ENCODE peak calls at places on chromosomes 16 and 17, in five cellular contexts. One of them, this sample, is unnamed.

GRCh38 chr16:79677799-79678525 is 77.4 kb upstream of the MAF start:
- DNase-seq in SK-MEL-5: no peak
- DNase-seq in D341Med: no peak
- DNase-seq in activated T-cell treated with anti-CD3 and anti-CD28 coated beads, Interleukin-2, amount 50 U/mL, for 72 hours: no peak
- DNase-seq in A673: no peak
- DNase-seq in this sample: no peak

GRCh38 chr17:21251611-21252010 is 1.6 kb downstream of the NATD1 start:
- DNase-seq in activated T-cell treated with anti-CD3 and anti-CD28 coated beads, Interleukin-2, amount 50 U/mL, for 72 hours: no peak
- DNase-seq in SK-MEL-5: no peak
- DNase-seq in D341Med: no peak
- DNase-seq in A673: no peak
- DNase-seq in this sample: no peak

GRCh38 chr17:57166803-57167202 is 81.8 kb downstream of the AKAP1 start:
- DNase-seq in A673: no peak
- DNase-seq in activated T-cell treated with anti-CD3 and anti-CD28 coated beads, Interleukin-2, amount 50 U/mL, for 72 hours: no peak
- DNase-seq in SK-MEL-5: no peak
- DNase-seq in D341Med: no peak
- DNase-seq in this sample: no peak

GRCh38 chr16:27220120-27220519 is 16.8 kb downstream of the KDM8 start:
- DNase-seq in A673: no peak
- DNase-seq in SK-MEL-5: no peak
- DNase-seq in D341Med: no peak
- DNase-seq in activated T-cell treated with anti-CD3 and anti-CD28 coated beads, Interleukin-2, amount 50 U/mL, for 72 hours: no peak
- DNase-seq in this sample: no peak

GRCh38 chr17:19943026-19943425 is 34.6 kb downstream of the AKAP10 start:
- DNase-seq in D341Med: no peak
- DNase-seq in A673: no peak
- DNase-seq in SK-MEL-5: no peak
- DNase-seq in activated T-cell treated with anti-CD3 and anti-CD28 coated beads, Interleukin-2, amount 50 U/mL, for 72 hours: no peak
- DNase-seq in this sample: no peak

GRCh38 chr16:67277999-67278772 is 1.1 kb upstream of the PLEKHG4 start:
- DNase-seq in D341Med: no peak
- DNase-seq in activated T-cell treated with anti-CD3 and anti-CD28 coated beads, Interleukin-2, amount 50 U/mL, for 72 hours: no peak
- DNase-seq in A673: no peak
- DNase-seq in SK-MEL-5: no peak
- DNase-seq in this sample: no peak

GRCh38 chr17:16986391-16986790 is 14.5 kb upstream of the TNFRSF13B start:
- DNase-seq in SK-MEL-5: no peak
- DNase-seq in D341Med: no peak
- DNase-seq in activated T-cell treated with anti-CD3 and anti-CD28 coated beads, Interleukin-2, amount 50 U/mL, for 72 hours: no peak
- DNase-seq in A673: peak; percentile 61
- DNase-seq in this sample: no peak

GRCh38 chr17:79084291-79085153 is 9.9 kb downstream of the ENGASE start:
- DNase-seq in SK-MEL-5: no peak
- DNase-seq in activated T-cell treated with anti-CD3 and anti-CD28 coated beads, Interleukin-2, amount 50 U/mL, for 72 hours: no peak
- DNase-seq in A673: no peak
- DNase-seq in D341Med: no peak
- DNase-seq in this sample: no peak

GRCh38 chr16:56611281-56611833 is 3.0 kb downstream of the MT2A start:
- DNase-seq in SK-MEL-5: no peak
- DNase-seq in activated T-cell treated with anti-CD3 and anti-CD28 coated beads, Interleukin-2, amount 50 U/mL, for 72 hours: no peak
- DNase-seq in D341Med: no peak
- DNase-seq in A673: no peak
- DNase-seq in this sample: no peak

GRCh38 chr16:69404275-69404805 is 18.5 kb upstream of the TERF2 start:
- DNase-seq in A673: peak; percentile 78
- DNase-seq in D341Med: no peak
- DNase-seq in SK-MEL-5: peak; percentile 83
- DNase-seq in activated T-cell treated with anti-CD3 and anti-CD28 coated beads, Interleukin-2, amount 50 U/mL, for 72 hours: no peak
- DNase-seq in this sample: no peak

GRCh38 chr17:8556074-8556473 is 74.5 kb downstream of the MYH10 start:
- DNase-seq in A673: no peak
- DNase-seq in SK-MEL-5: no peak
- DNase-seq in D341Med: no peak
- DNase-seq in activated T-cell treated with anti-CD3 and anti-CD28 coated beads, Interleukin-2, amount 50 U/mL, for 72 hours: no peak
- DNase-seq in this sample: no peak

GRCh38 chr17:38747385-38748328 is 479 bp downstream of the PCGF2 start:
- DNase-seq in activated T-cell treated with anti-CD3 and anti-CD28 coated beads, Interleukin-2, amount 50 U/mL, for 72 hours: no peak
- DNase-seq in A673: peak; percentile 37
- DNase-seq in D341Med: peak; percentile 87
- DNase-seq in SK-MEL-5: no peak
- DNase-seq in this sample: no peak

GRCh38 chr17:76567634-76568432 is 17.8 kb downstream of the ST6GALNAC2 start:
- DNase-seq in activated T-cell treated with anti-CD3 and anti-CD28 coated beads, Interleukin-2, amount 50 U/mL, for 72 hours: no peak
- DNase-seq in SK-MEL-5: peak; percentile 94
- DNase-seq in A673: no peak
- DNase-seq in D341Med: peak; percentile 47
- DNase-seq in this sample: no peak

GRCh38 chr17:1019451-1019850 is 22.5 kb downstream of the TIMM22 start:
- DNase-seq in A673: no peak
- DNase-seq in D341Med: no peak
- DNase-seq in activated T-cell treated with anti-CD3 and anti-CD28 coated beads, Interleukin-2, amount 50 U/mL, for 72 hours: no peak
- DNase-seq in SK-MEL-5: no peak
- DNase-seq in this sample: no peak

GRCh38 chr16:17101646-17102045 is 369.1 kb downstream of the XYLT1 start:
- DNase-seq in activated T-cell treated with anti-CD3 and anti-CD28 coated beads, Interleukin-2, amount 50 U/mL, for 72 hours: no peak
- DNase-seq in A673: no peak
- DNase-seq in D341Med: no peak
- DNase-seq in SK-MEL-5: peak; percentile 60
- DNase-seq in this sample: no peak

GRCh38 chr16:58009856-58010416 is 8.7 kb downstream of the USB1 start:
- DNase-seq in A673: no peak
- DNase-seq in activated T-cell treated with anti-CD3 and anti-CD28 coated beads, Interleukin-2, amount 50 U/mL, for 72 hours: no peak
- DNase-seq in D341Med: no peak
- DNase-seq in SK-MEL-5: no peak
- DNase-seq in this sample: no peak

GRCh38 chr17:50113624-50114320 is 16.2 kb downstream of the SAMD14 start:
- DNase-seq in activated T-cell treated with anti-CD3 and anti-CD28 coated beads, Interleukin-2, amount 50 U/mL, for 72 hours: no peak
- DNase-seq in A673: no peak
- DNase-seq in SK-MEL-5: no peak
- DNase-seq in D341Med: no peak
- DNase-seq in this sample: no peak

GRCh38 chr16:50831751-50832150 is 89.9 kb downstream of the CYLD start:
- DNase-seq in activated T-cell treated with anti-CD3 and anti-CD28 coated beads, Interleukin-2, amount 50 U/mL, for 72 hours: no peak
- DNase-seq in D341Med: no peak
- DNase-seq in A673: no peak
- DNase-seq in SK-MEL-5: no peak
- DNase-seq in this sample: no peak

GRCh38 chr17:27495460-27495859 is 39.2 kb downstream of the KSR1 start:
- DNase-seq in D341Med: no peak
- DNase-seq in SK-MEL-5: no peak
- DNase-seq in A673: no peak
- DNase-seq in activated T-cell treated with anti-CD3 and anti-CD28 coated beads, Interleukin-2, amount 50 U/mL, for 72 hours: no peak
- DNase-seq in this sample: no peak

GRCh38 chr16:54171855-54172537 is 114.6 kb downstream of the IRX3 start:
- DNase-seq in SK-MEL-5: no peak
- DNase-seq in D341Med: no peak
- DNase-seq in activated T-cell treated with anti-CD3 and anti-CD28 coated beads, Interleukin-2, amount 50 U/mL, for 72 hours: no peak
- DNase-seq in A673: peak; percentile 16
- DNase-seq in this sample: no peak

GRCh38 chr16:23739516-23739915 is 15.3 kb upstream of the CHP2 start:
- DNase-seq in SK-MEL-5: no peak
- DNase-seq in A673: no peak
- DNase-seq in activated T-cell treated with anti-CD3 and anti-CD28 coated beads, Interleukin-2, amount 50 U/mL, for 72 hours: no peak
- DNase-seq in D341Med: no peak
- DNase-seq in this sample: no peak

GRCh38 chr16:68267612-68268405 is 3.5 kb downstream of the SLC7A6 start:
- DNase-seq in D341Med: no peak
- DNase-seq in activated T-cell treated with anti-CD3 and anti-CD28 coated beads, Interleukin-2, amount 50 U/mL, for 72 hours: no peak
- DNase-seq in A673: no peak
- DNase-seq in SK-MEL-5: no peak
- DNase-seq in this sample: no peak

GRCh38 chr17:36739208-36739607 is 137.8 kb downstream of the MRM1 start:
- DNase-seq in activated T-cell treated with anti-CD3 and anti-CD28 coated beads, Interleukin-2, amount 50 U/mL, for 72 hours: no peak
- DNase-seq in SK-MEL-5: no peak
- DNase-seq in A673: no peak
- DNase-seq in D341Med: no peak
- DNase-seq in this sample: no peak

GRCh38 chr16:1351582-1352362 is at the start of the genes GNPTG and TSR3:
- DNase-seq in A673: peak; percentile 89
- DNase-seq in activated T-cell treated with anti-CD3 and anti-CD28 coated beads, Interleukin-2, amount 50 U/mL, for 72 hours: peak; percentile 91
- DNase-seq in SK-MEL-5: peak; percentile 72
- DNase-seq in D341Med: peak; percentile 96
- DNase-seq in this sample: peak; percentile 87

GRCh38 chr17:49756323-49756722 is 7.6 kb downstream of the FAM117A start:
- DNase-seq in SK-MEL-5: no peak
- DNase-seq in D341Med: no peak
- DNase-seq in activated T-cell treated with anti-CD3 and anti-CD28 coated beads, Interleukin-2, amount 50 U/mL, for 72 hours: no peak
- DNase-seq in A673: no peak
- DNase-seq in this sample: no peak

GRCh38 chr17:51353296-51353695 is 93.0 kb downstream of the UTP18 start:
- DNase-seq in activated T-cell treated with anti-CD3 and anti-CD28 coated beads, Interleukin-2, amount 50 U/mL, for 72 hours: no peak
- DNase-seq in A673: no peak
- DNase-seq in SK-MEL-5: no peak
- DNase-seq in D341Med: no peak
- DNase-seq in this sample: no peak

GRCh38 chr17:35214192-35214591 is 20.0 kb upstream of the SLC35G3 start:
- DNase-seq in D341Med: no peak
- DNase-seq in activated T-cell treated with anti-CD3 and anti-CD28 coated beads, Interleukin-2, amount 50 U/mL, for 72 hours: peak; percentile 24
- DNase-seq in SK-MEL-5: no peak
- DNase-seq in A673: peak; percentile 22
- DNase-seq in this sample: peak; percentile 47

GRCh38 chr17:72280881-72281280 is 160.1 kb downstream of the SOX9 start:
- DNase-seq in A673: no peak
- DNase-seq in activated T-cell treated with anti-CD3 and anti-CD28 coated beads, Interleukin-2, amount 50 U/mL, for 72 hours: no peak
- DNase-seq in D341Med: no peak
- DNase-seq in SK-MEL-5: no peak
- DNase-seq in this sample: no peak

GRCh38 chr16:17266606-17267313 is 204.0 kb downstream of the XYLT1 start:
- DNase-seq in A673: no peak
- DNase-seq in SK-MEL-5: no peak
- DNase-seq in activated T-cell treated with anti-CD3 and anti-CD28 coated beads, Interleukin-2, amount 50 U/mL, for 72 hours: no peak
- DNase-seq in D341Med: no peak
- DNase-seq in this sample: no peak

GRCh38 chr17:81388091-81388611 is 7.1 kb upstream of the BAHCC1 start:
- DNase-seq in activated T-cell treated with anti-CD3 and anti-CD28 coated beads, Interleukin-2, amount 50 U/mL, for 72 hours: no peak
- DNase-seq in SK-MEL-5: peak; percentile 60
- DNase-seq in D341Med: no peak
- DNase-seq in A673: no peak
- DNase-seq in this sample: no peak

GRCh38 chr16:1559446-1559975 is 26.0 kb downstream of the TMEM204 start:
- DNase-seq in activated T-cell treated with anti-CD3 and anti-CD28 coated beads, Interleukin-2, amount 50 U/mL, for 72 hours: no peak
- DNase-seq in SK-MEL-5: no peak
- DNase-seq in D341Med: no peak
- DNase-seq in A673: no peak
- DNase-seq in this sample: peak; percentile 68

GRCh38 chr16:71230122-71230845 is at the start of gene HYDIN:
- DNase-seq in A673: peak; percentile 78
- DNase-seq in D341Med: peak; percentile 93
- DNase-seq in SK-MEL-5: peak; percentile 66
- DNase-seq in activated T-cell treated with anti-CD3 and anti-CD28 coated beads, Interleukin-2, amount 50 U/mL, for 72 hours: peak; percentile 21
- DNase-seq in this sample: no peak

GRCh38 chr16:84648595-84649510 is 542 bp downstream of the KLHL36 start:
- DNase-seq in A673: no peak
- DNase-seq in D341Med: peak; percentile 75
- DNase-seq in activated T-cell treated with anti-CD3 and anti-CD28 coated beads, Interleukin-2, amount 50 U/mL, for 72 hours: peak; percentile 53
- DNase-seq in SK-MEL-5: no peak
- DNase-seq in this sample: peak; percentile 53

GRCh38 chr16:50469121-50469743 is 79.0 kb upstream of the NKD1 start:
- DNase-seq in activated T-cell treated with anti-CD3 and anti-CD28 coated beads, Interleukin-2, amount 50 U/mL, for 72 hours: no peak
- DNase-seq in D341Med: no peak
- DNase-seq in A673: no peak
- DNase-seq in SK-MEL-5: no peak
- DNase-seq in this sample: no peak

GRCh38 chr17:80034977-80035686 is 540 bp downstream of the TBC1D16 start:
- DNase-seq in A673: peak; percentile 54
- DNase-seq in SK-MEL-5: peak; percentile 55
- DNase-seq in D341Med: no peak
- DNase-seq in activated T-cell treated with anti-CD3 and anti-CD28 coated beads, Interleukin-2, amount 50 U/mL, for 72 hours: peak; percentile 57
- DNase-seq in this sample: peak; percentile 57

GRCh38 chr17:16962804-16963203 is 9.1 kb downstream of the TNFRSF13B start:
- DNase-seq in D341Med: no peak
- DNase-seq in activated T-cell treated with anti-CD3 and anti-CD28 coated beads, Interleukin-2, amount 50 U/mL, for 72 hours: no peak
- DNase-seq in A673: no peak
- DNase-seq in SK-MEL-5: peak; percentile 33
- DNase-seq in this sample: peak; percentile 8

GRCh38 chr16:50259334-50260205 is 6.8 kb upstream of the ADCY7 start:
- DNase-seq in D341Med: peak; percentile 11
- DNase-seq in SK-MEL-5: no peak
- DNase-seq in activated T-cell treated with anti-CD3 and anti-CD28 coated beads, Interleukin-2, amount 50 U/mL, for 72 hours: no peak
- DNase-seq in A673: peak; percentile 62
- DNase-seq in this sample: no peak

GRCh38 chr17:44004077-44004760 is at the start of gene NAGS:
- DNase-seq in activated T-cell treated with anti-CD3 and anti-CD28 coated beads, Interleukin-2, amount 50 U/mL, for 72 hours: peak; percentile 23
- DNase-seq in A673: no peak
- DNase-seq in D341Med: no peak
- DNase-seq in SK-MEL-5: no peak
- DNase-seq in this sample: peak; percentile 20

GRCh38 chr16:2473999-2474876 is 689 bp upstream of the TBC1D24 start:
- DNase-seq in activated T-cell treated with anti-CD3 and anti-CD28 coated beads, Interleukin-2, amount 50 U/mL, for 72 hours: peak; percentile 63
- DNase-seq in SK-MEL-5: peak; percentile 34
- DNase-seq in D341Med: peak; percentile 61
- DNase-seq in A673: peak; percentile 70
- DNase-seq in this sample: peak; percentile 63

This sample was measured in activated CD4-positive, alpha-beta memory T cell treated with anti-CD3 and anti-CD28 coated beads, Interleukin-2, amount 10 ng/mL, durations not matched to agents 7 days and 5 days.